ENCODE peak calls at places on chromosomes 6 and 20, in eight cellular contexts. X, I, T, U, D, Z, M and G are unnamed samples.

GRCh38 chr6:43009124-43009523 is 4.6 kb downstream of the MEA1 start:
- DNase-seq in T (peak), U (no peak), Z (no peak), D (peak), I (peak), M (peak), X (no peak), G (no peak)

GRCh38 chr6:111764238-111765182 is 108.7 kb downstream of the FYN start:
- DNase-seq in Z (no peak), X (no peak), D (no peak), I (no peak), T (no peak), M (peak), U (no peak), G (no peak)

GRCh38 chr6:22099923-22100322 is 196.9 kb downstream of the PRL start:
- DNase-seq in M (no peak), Z (no peak), I (no peak), U (no peak), X (no peak), D (no peak), T (no peak), G (no peak)

GRCh38 chr20:58907481-58908137 is 55.1 kb downstream of the GNAS start:
- DNase-seq in Z (peak), X (peak), T (peak), I (peak), U (peak), D (peak), M (peak), G (peak)

GRCh38 chr20:24742436-24742835 is 206.6 kb upstream of the CST7 start:
- DNase-seq in U (no peak), I (no peak), M (no peak), D (no peak), T (no peak), X (no peak), Z (peak), G (no peak)

GRCh38 chr6:38673397-38674165 is 29.4 kb downstream of the GLO1 start:
- DNase-seq in Z (no peak), T (peak), M (no peak), X (no peak), I (no peak), U (no peak), D (no peak), G (no peak)

GRCh38 chr6:130958468-130958867 is 104.6 kb downstream of the EPB41L2 start:
- DNase-seq in X (no peak), U (no peak), D (peak), T (no peak), M (no peak), I (no peak), Z (no peak), G (no peak)

GRCh38 chr6:2771021-2771558 is 5.9 kb downstream of the WRNIP1 start:
- DNase-seq in I (no peak), M (no peak), X (no peak), T (no peak), Z (no peak), D (no peak), U (no peak), G (no peak)

GRCh38 chr6:69825904-69826303 is 29.1 kb upstream of the LMBRD1 start:
- DNase-seq in D (peak), T (peak), I (no peak), Z (no peak), X (no peak), U (no peak), M (no peak), G (no peak)

GRCh38 chr6:25171301-25171700 is 107.9 kb upstream of the CARMIL1 start:
- DNase-seq in U (no peak), T (no peak), X (no peak), M (no peak), D (no peak), I (no peak), Z (no peak), G (no peak)

GRCh38 chr6:68114648-68115047 is 520.4 kb upstream of the ADGRB3 start:
- DNase-seq in I (no peak), D (no peak), T (no peak), U (no peak), M (no peak), Z (no peak), X (no peak), G (no peak)

GRCh38 chr6:106146852-106147351 is 60.8 kb downstream of the PRDM1 start:
- DNase-seq in M (no peak), T (peak), I (no peak), X (no peak), U (no peak), D (peak), Z (no peak), G (no peak)

GRCh38 chr20:59181936-59182335 is 18.3 kb downstream of the ZNF831 start:
- DNase-seq in T (no peak), I (no peak), Z (peak), D (no peak), U (no peak), M (no peak), X (no peak), G (no peak)

GRCh38 chr6:52801188-52801841 is 2.3 kb downstream of the GSTA1 start:
- DNase-seq in U (no peak), D (no peak), T (no peak), Z (no peak), X (no peak), M (no peak), I (no peak), G (no peak)

GRCh38 chr6:410555-411395 is 19.2 kb downstream of the IRF4 start:
- DNase-seq in X (no peak), T (no peak), I (no peak), U (no peak), Z (no peak), M (no peak), D (no peak), G (no peak)

GRCh38 chr6:142152731-142153130 is 5.7 kb downstream of the VTA1 start:
- DNase-seq in T (no peak), U (no peak), D (peak), M (no peak), Z (no peak), I (no peak), X (no peak), G (no peak)

GRCh38 chr6:5671162-5671561 is 335.6 kb downstream of the NRN1 start:
- DNase-seq in Z (no peak), T (peak), X (no peak), I (no peak), U (no peak), D (peak), M (no peak), G (no peak)

GRCh38 chr20:62769346-62770071 is 26.8 kb upstream of the MRGBP start:
- DNase-seq in T (no peak), M (no peak), Z (no peak), U (no peak), X (no peak), D (no peak), I (no peak), G (no peak)

GRCh38 chr6:140441256-140441655 is 1066.8 kb upstream of the CITED2 start:
- DNase-seq in U (peak), M (peak), D (peak), Z (no peak), I (peak), X (no peak), T (peak), G (peak)

GRCh38 chr6:167731731-167732422 is 94.8 kb upstream of the AFDN start:
- DNase-seq in U (no peak), M (no peak), Z (no peak), X (no peak), D (no peak), T (no peak), I (no peak), G (no peak)

GRCh38 chr6:168415149-168415992 is 25.6 kb upstream of the SMOC2 start:
- DNase-seq in D (no peak), Z (no peak), I (no peak), U (no peak), T (no peak), M (no peak), X (no peak), G (no peak)

GRCh38 chr6:41466437-41466990 is 79.7 kb upstream of the FOXP4 start:
- DNase-seq in U (no peak), X (no peak), D (peak), M (no peak), Z (no peak), T (peak), I (no peak), G (no peak)

DNA sequence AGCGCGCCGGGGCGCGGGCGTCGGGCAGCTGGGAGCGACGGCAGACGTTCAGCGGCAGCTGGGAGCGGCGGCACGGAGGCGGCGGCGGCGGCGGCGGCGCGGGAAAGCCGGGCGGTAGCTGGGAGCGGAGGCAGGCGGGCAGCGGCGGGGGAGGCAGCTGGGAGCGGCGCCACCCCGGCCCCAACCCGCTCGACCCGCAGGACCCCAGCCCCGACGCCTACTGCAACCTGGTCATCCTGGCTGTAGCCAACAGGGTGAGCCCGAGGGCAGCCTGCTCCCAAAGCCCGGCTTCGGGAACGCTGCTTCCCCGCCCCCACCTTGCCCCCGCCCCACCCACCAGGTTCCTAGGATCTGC is 8.9 kb downstream of the CCM2L start:
- DNase-seq in I (peak), T (no peak), X (no peak), Z (no peak), U (no peak), D (no peak), M (peak), G (no peak)
- TF ChIP-seq CTCF in I (peak), T (no peak), X (no peak), Z (no peak), U (no peak), D (no peak), M (no peak), G (no peak)

GRCh38 chr6:119978274-119978889 is 628.8 kb upstream of the MAN1A1 start:
- DNase-seq in T (peak), X (no peak), U (no peak), Z (no peak), D (peak), I (no peak), M (no peak), G (no peak)
- TF ChIP-seq CTCF in T (peak), X (peak), U (no peak), Z (peak), D (peak), I (peak), M (peak), G (no peak)

GRCh38 chr6:11782524-11782923 is 3.9 kb upstream of the ADTRP start:
- DNase-seq in D (no peak), I (no peak), M (no peak), U (no peak), Z (no peak), T (no peak), X (no peak), G (no peak)

GRCh38 chr6:11783524-11784064 is 5.0 kb upstream of the ADTRP start:
- DNase-seq in X (no peak), Z (no peak), M (no peak), U (no peak), I (no peak), D (no peak), T (no peak), G (no peak)

GRCh38 chr6:11785449-11785951 is 6.9 kb upstream of the ADTRP start:
- DNase-seq in D (no peak), Z (no peak), X (no peak), T (no peak), M (no peak), I (no peak), U (no peak), G (no peak)

GRCh38 chr6:11785953-11786579 is 7.5 kb upstream of the ADTRP start:
- DNase-seq in D (no peak), U (no peak), M (no peak), I (no peak), X (no peak), Z (no peak), T (no peak), G (no peak)

GRCh38 chr6:11784341-11784740 is 5.7 kb upstream of the ADTRP start:
- DNase-seq in U (no peak), Z (no peak), I (no peak), M (no peak), X (no peak), D (no peak), T (no peak), G (no peak)
- TF ChIP-seq CTCF in U (no peak), Z (no peak), I (no peak), M (no peak), X (no peak), D (no peak), T (no peak), G (no peak)

GRCh38 chr20:32024683-32025295 is 14.6 kb downstream of the CCM2L start:
- DNase-seq in T (no peak), Z (no peak), X (no peak), U (no peak), M (no peak), I (no peak), D (no peak), G (no peak)
- TF ChIP-seq CTCF in T (no peak), Z (no peak), X (peak), U (no peak), M (no peak), I (no peak), D (no peak), G (no peak)

GRCh38 chr6:144149894-144150672 is at the start of gene STX11:
- DNase-seq in M (peak), T (peak), U (peak), D (peak), I (peak), X (peak), Z (peak), G (peak)

GRCh38 chr6:144148891-144149290 is 1.4 kb upstream of the STX11 start:
- DNase-seq in I (no peak), Z (no peak), X (no peak), D (peak), U (no peak), M (no peak), T (no peak), G (no peak)

GRCh38 chr6:144149558-144149893 is 791 bp upstream of the STX11 start:
- DNase-seq in T (no peak), U (no peak), X (no peak), M (no peak), Z (no peak), I (no peak), D (no peak), G (no peak)

GRCh38 chr6:144151010-144151727 is 852 bp downstream of the STX11 start:
- DNase-seq in T (peak), M (no peak), X (peak), I (no peak), D (peak), U (no peak), Z (peak), G (no peak)

DNA sequence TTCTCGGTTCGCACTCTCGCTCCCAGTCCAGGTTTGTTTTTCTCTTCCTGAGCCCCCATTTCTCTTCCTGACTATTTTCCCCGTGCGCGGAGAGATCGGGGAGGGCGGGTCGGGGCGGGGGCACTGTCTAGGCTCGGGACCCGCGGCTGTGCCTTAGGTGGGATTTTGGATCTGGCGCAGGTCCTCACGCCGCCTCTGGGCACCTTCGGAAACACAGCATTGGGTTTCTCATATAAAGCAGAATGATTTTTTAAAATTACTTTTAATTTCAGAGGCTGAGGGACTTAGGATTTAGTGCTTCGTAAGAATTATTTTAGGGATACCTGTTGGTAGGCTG is 324 bp downstream of the STX11 start:
- DNase-seq in I (no peak), M (no peak), D (peak), U (no peak), T (peak), Z (no peak), X (peak), G (no peak)
- TF ChIP-seq CTCF in I (peak), M (peak), D (peak), U (no peak), T (peak), Z (peak), X (peak), G (peak)